ENCODE peak calls at places on chromosomes 4 and X, in six cellular contexts. C is putamen; T is KBM-7; A is stimulated activated naive CD8-positive, alpha-beta T cell treated with anti-CD3 and anti-CD28 coated beads, Interleukin-15, amount 100 ng/mL, for 72 hours; Z is hepatocyte; B is fibroblast of the aortic adventitia. X is an unnamed sample.

GRCh38 chr4:124096290-124096689 is 616.2 kb downstream of the ANKRD50 start:
- DNase-seq in C (no peak), T (no peak), A (no peak), Z (no peak), B (no peak), X (no peak)

GRCh38 chr4:138307319-138307718 is 65.2 kb upstream of the SLC7A11 start:
- DNase-seq in C (no peak), T (peak; percentile 82), A (no peak), Z (no peak), B (no peak), X (no peak)

GRCh38 chrX:107978707-107979307 is 3.4 kb downstream of the TEX13B start:
- DNase-seq in C (no peak), T (peak; percentile 53), A (no peak), Z (peak; percentile 21), B (peak; percentile 38), X (peak; percentile 15)

GRCh38 chr4:2408401-2408958 is 10.0 kb downstream of the ZFYVE28 start:
- DNase-seq in C (no peak), T (no peak), A (no peak), Z (no peak), B (no peak), X (no peak)

GRCh38 chrX:80550722-80551121 is 130.5 kb downstream of the TENT5D start:
- DNase-seq in C (no peak), T (peak; percentile 25), A (no peak), Z (no peak), B (no peak), X (peak; percentile 1)

GRCh38 chr4:69075061-69075792 is 21.0 kb upstream of the UGT2B7 start:
- DNase-seq in C (no peak), T (no peak), A (no peak), Z (no peak), B (no peak), X (no peak)

GRCh38 chr4:140078366-140078765 is 75.6 kb downstream of the MAML3 start:
- DNase-seq in C (no peak), T (no peak), A (no peak), Z (no peak), B (peak; percentile 23), X (no peak)

GRCh38 chrX:76555816-76556215 is 128.3 kb downstream of the MAGEE1 start:
- DNase-seq in C (no peak), T (peak; percentile 75), A (no peak), Z (peak; percentile 17), B (peak; percentile 63), X (peak; percentile 5)

GRCh38 chr4:88958080-88958479 is 98.9 kb downstream of the FAM13A start:
- DNase-seq in C (no peak), T (no peak), A (no peak), Z (no peak), B (no peak), X (no peak)

GRCh38 chr4:81215936-81216335 is 914 bp upstream of the PRKG2 start:
- DNase-seq in C (no peak), T (no peak), A (no peak), Z (no peak), B (no peak), X (no peak)

GRCh38 chr4:176945314-176945713 is 152.6 kb upstream of the VEGFC start:
- DNase-seq in C (no peak), T (no peak), A (no peak), Z (no peak), B (no peak), X (no peak)

X was measured in Calu3.